ENCODE peak calls at places on chromosomes 12 and 14, in seven cellular contexts. Y, S, W, V, F, G and O are unnamed samples. For H3K4me1, the result is how much of the 10 kb centered on the place peaks cover.

GRCh38 chr12:123140675-123141614 is 9.9 kb downstream of the PITPNM2 start:
- DNase-seq in W (no peak), Y (no peak), G (no peak), F (no peak), S (no peak), V (no peak), O (no peak)

GRCh38 chr12:117100251-117100650 is 1.0 kb upstream of the TESC start:
- DNase-seq in V (no peak), F (no peak), S (no peak), Y (no peak), W (peak), G (no peak), O (no peak)

GRCh38 chr12:118164798-118165486 is 29.0 kb downstream of the PEBP1 start:
- DNase-seq in S (peak), Y (peak), V (no peak), W (peak), G (no peak), F (no peak), O (no peak)

GRCh38 chr12:29519585-29520182 is 22.2 kb upstream of the OVCH1 start:
- DNase-seq in G (no peak), S (peak), Y (peak), V (peak), F (no peak), W (peak), O (peak)

GRCh38 chr12:59040043-59040442 is 119.7 kb upstream of the LRIG3 start:
- DNase-seq in W (no peak), F (no peak), G (no peak), Y (no peak), V (no peak), S (no peak), O (no peak)

GRCh38 chr14:31057701-31058364 is 31.7 kb upstream of the STRN3 start:
- DNase-seq in V (no peak), Y (no peak), F (no peak), G (no peak), W (no peak), S (no peak), O (no peak)

GRCh38 chr12:106740813-106741212 is 33.7 kb upstream of the RIC8B start:
- DNase-seq in S (no peak), Y (no peak), G (no peak), W (no peak), F (no peak), V (no peak), O (no peak)

GRCh38 chr12:13940466-13940865 is 40.9 kb downstream of the GRIN2B start:
- DNase-seq in F (no peak), G (no peak), V (no peak), S (no peak), W (no peak), Y (no peak), O (no peak)

GRCh38 chr12:67811437-67812361 is 163.2 kb downstream of the DYRK2 start:
- DNase-seq in W (no peak), Y (no peak), S (no peak), G (no peak), F (no peak), V (no peak), O (no peak)

GRCh38 chr14:76169776-76170175 is 18.1 kb downstream of the GPATCH2L start:
- DNase-seq in S (no peak), G (no peak), Y (no peak), F (no peak), V (no peak), W (no peak), O (no peak)

GRCh38 chr12:96989916-96990315 is 82.9 kb downstream of the NEDD1 start:
- DNase-seq in F (no peak), G (no peak), V (no peak), W (no peak), Y (peak), S (peak), O (no peak)

GRCh38 chr12:71438670-71439361 is 782 bp upstream of the LGR5 start:
- DNase-seq in G (no peak), F (no peak), S (no peak), V (no peak), Y (peak), W (no peak), O (no peak)

GRCh38 chr12:108299516-108299915 is 39.6 kb downstream of the CMKLR1 start:
- DNase-seq in Y (no peak), W (no peak), S (no peak), F (no peak), G (no peak), V (no peak), O (no peak)

GRCh38 chr12:9039397-9039977 is 50.1 kb downstream of the KLRG1 start:
- DNase-seq in V (no peak), Y (peak), S (peak), F (no peak), W (peak), G (no peak), O (peak)

GRCh38 chr12:30613119-30613830 is 82.4 kb downstream of the IPO8 start:
- DNase-seq in Y (peak), V (no peak), G (no peak), F (no peak), W (no peak), S (no peak), O (no peak)

GRCh38 chr12:4270670-4271432 is 2.7 kb upstream of the CCND2 start:
- DNase-seq in W (no peak), S (peak), G (peak), Y (peak), V (no peak), F (no peak), O (no peak)

GRCh38 chr12:30796508-30796780 is 41.7 kb upstream of the CAPRIN2 start:
- DNase-seq in F (no peak), S (no peak), Y (no peak), W (peak), G (no peak), V (peak), O (no peak)

GRCh38 chr12:43210437-43211197 is 341.4 kb downstream of the ADAMTS20 start:
- DNase-seq in F (no peak), W (no peak), S (peak), G (no peak), V (no peak), Y (peak), O (no peak)

GRCh38 chr12:724194-724855 is 28.1 kb upstream of the WNK1 start:
- DNase-seq in F (no peak), W (no peak), Y (no peak), G (no peak), S (no peak), V (no peak), O (no peak)

GRCh38 chr12:132489078-132489601 is 811 bp upstream of the FBRSL1 start:
- DNase-seq in S (peak), W (no peak), G (no peak), F (no peak), Y (peak), V (peak), O (peak)

GRCh38 chr12:112381421-112381897 is 772 bp downstream of the HECTD4 start:
- DNase-seq in S (peak), G (peak), W (no peak), Y (peak), V (peak), F (no peak), O (peak)

GRCh38 chr14:62914025-62914424 is 131.2 kb downstream of the KCNH5 start:
- DNase-seq in Y (no peak), G (no peak), V (no peak), W (no peak), F (no peak), S (no peak), O (no peak)

GRCh38 chr14:68636597-68636996 is 156.3 kb downstream of the ZFP36L1 start:
- DNase-seq in F (no peak), V (no peak), W (no peak), Y (no peak), S (no peak), G (no peak), O (no peak)

GRCh38 chr12:101857043-101857558 is 20.3 kb upstream of the DRAM1 start:
- DNase-seq in V (no peak), S (no peak), F (no peak), Y (peak), W (no peak), G (no peak), O (no peak)

GRCh38 chr12:118526255-118527095 is 150.1 kb downstream of the SUDS3 start:
- DNase-seq in V (no peak), G (no peak), Y (no peak), W (no peak), S (no peak), F (no peak), O (no peak)

GRCh38 chr12:13937735-13938134 is 43.7 kb downstream of the GRIN2B start:
- DNase-seq in G (no peak), S (no peak), W (no peak), V (no peak), F (no peak), Y (no peak), O (no peak)

GRCh38 chr12:127125607-127126259 is 1141.2 kb upstream of the TMEM132C start:
- DNase-seq in V (no peak), G (no peak), F (no peak), W (peak), Y (no peak), S (peak), O (no peak)

GRCh38 chr14:90060965-90061848 is 587 bp upstream of the KCNK13 start:
- DNase-seq in G (no peak), Y (no peak), W (no peak), F (no peak), S (peak), V (no peak), O (no peak)

GRCh38 chr12:57893460-57894353 is 47.2 kb upstream of the CTDSP2 start:
- DNase-seq in Y (peak), S (no peak), F (no peak), W (no peak), G (peak), V (peak), O (no peak)

GRCh38 chr14:101024686-101025085 is 121.2 kb upstream of the RTL1 start:
- DNase-seq in S (no peak), G (no peak), F (no peak), Y (no peak), V (no peak), W (no peak), O (no peak)

GRCh38 chr12:1922075-1922709 is 3.7 kb upstream of the CACNA2D4 start:
- DNase-seq in V (no peak), Y (no peak), W (no peak), S (no peak), G (peak), F (no peak), O (no peak)

GRCh38 chr12:1592444-1593231 is 1.7 kb downstream of the FBXL14 start:
- DNase-seq in S (peak), W (no peak), F (no peak), G (no peak), V (no peak), Y (no peak), O (peak)

GRCh38 chr12:63206908-63207307 is 55.9 kb upstream of the AVPR1A start:
- DNase-seq in G (no peak), F (no peak), W (no peak), V (no peak), S (no peak), Y (no peak), O (no peak)

GRCh38 chr12:44875417-44875953 is 630 bp downstream of the NELL2 start:
- DNase-seq in W (no peak), F (no peak), G (no peak), Y (peak), S (no peak), V (no peak), O (peak)

GRCh38 chr12:10717410-10717809 is 5.7 kb downstream of the YBX3 start:
- DNase-seq in Y (peak), F (no peak), S (no peak), W (no peak), V (no peak), G (no peak), O (no peak)

DNA sequence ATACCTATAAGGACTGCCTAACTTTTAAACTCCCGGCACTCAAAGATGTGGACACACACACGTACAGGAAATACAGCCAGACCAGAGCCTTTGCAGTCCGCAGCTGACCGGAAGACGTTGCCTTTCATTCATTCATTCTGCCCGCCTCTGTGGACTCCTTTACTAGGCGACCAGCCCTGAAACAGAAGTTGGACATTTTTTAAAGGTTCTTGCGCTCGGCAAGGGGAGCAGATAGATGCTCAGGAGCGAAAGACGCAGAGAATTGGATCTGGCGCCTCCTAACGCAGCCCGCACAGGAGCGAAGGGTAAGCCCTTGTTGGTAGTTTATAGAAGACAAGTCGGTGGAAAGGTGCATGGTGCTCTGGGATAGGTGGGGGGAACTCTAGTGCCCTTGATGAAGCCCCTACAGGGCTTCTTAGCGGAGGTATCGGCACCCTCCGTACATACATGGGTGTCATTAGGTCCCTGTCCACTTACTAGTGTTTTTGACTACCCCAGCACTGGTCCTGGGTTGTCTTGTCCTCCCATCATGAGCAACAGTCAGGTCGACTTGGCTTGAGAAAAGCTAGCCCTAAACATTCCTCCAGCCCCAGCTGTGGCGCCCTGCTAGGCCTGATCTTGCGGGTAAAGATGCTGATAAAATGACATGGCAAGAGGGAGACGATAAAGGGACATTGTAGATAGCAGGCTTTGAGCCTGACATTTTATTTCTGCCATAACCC is at the start of gene KDM2B:
- DNase-seq in G (peak), V (no peak), Y (peak), W (no peak), S (peak), F (no peak), O (no peak)
- H3K4me1 ChIP-seq in G (under half), V (under half), Y (under half), W (under half), S (half or more), F (half or more), O (under half)

DNA sequence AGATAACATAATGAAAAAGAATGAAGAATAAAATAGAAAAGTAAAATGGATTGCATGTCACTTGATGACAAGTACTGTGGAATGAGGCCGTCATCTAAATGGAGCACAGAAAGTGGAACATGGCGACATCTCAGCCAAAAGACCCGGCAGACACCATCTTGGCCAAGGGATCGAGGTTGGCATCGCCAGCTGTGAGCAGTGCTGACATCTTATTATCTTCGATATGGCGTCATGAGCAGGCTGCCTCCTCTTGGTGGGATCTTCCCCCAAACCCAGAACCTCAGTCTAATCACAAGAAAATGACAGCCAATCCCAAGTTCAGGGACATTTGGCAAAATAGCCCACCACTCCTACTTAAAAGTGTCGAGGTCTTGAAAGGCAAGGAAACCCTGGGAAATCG is 15.1 kb downstream of the SERPINA5 start:
- DNase-seq in F (no peak), W (no peak), G (no peak), S (no peak), V (peak), Y (no peak), O (no peak)
- H3K4me3 ChIP-seq in F (no peak), W (no peak), G (no peak), S (no peak), V (no peak), Y (no peak), O (no peak)

GRCh38 chr12:113674302-113674701 is 202.6 kb upstream of the LHX5 start:
- DNase-seq in F (no peak), V (no peak), W (no peak), Y (no peak), S (no peak), G (no peak), O (no peak)
- H3K4me1 ChIP-seq in F (under half), V (under half), W (under half), Y (under half), S (under half), G (under half), O (under half)

DNA sequence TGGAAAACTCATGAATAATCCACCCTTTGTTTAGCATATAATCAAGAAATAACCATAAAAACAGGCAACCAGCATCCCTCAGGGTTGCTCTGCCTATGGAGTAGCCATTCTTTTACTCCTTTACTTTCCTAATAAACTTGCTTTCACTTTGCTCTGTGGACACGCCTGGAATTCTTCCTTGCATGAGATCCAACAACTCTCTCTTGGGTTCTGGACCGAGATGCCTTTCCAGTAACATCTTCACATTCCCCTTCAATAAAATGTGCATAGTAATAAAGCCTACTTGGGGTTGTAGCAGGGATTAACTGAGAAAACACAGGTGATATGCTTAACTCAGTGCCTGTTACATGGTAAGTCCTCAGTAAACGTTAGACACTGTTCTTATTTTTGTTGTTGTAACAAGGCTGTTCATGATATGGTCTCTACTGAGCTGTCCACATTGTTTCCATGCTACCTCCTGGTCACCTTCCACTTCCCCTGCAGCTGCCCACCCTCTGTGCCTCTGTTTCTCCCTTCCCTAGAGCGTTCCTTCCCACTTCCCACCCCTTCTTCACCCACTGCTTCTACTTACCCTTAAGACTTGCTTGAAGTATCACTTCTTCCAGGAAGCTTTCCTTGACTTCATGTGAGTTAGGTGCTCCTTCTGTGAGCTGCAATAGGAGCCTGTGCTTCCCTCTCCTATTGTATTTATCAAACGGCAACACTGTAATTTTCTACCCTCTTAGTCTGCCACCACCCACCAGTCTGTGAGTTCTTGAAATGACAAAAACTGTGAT is 286.6 kb upstream of the AMIGO2 start:
- DNase-seq in G (no peak), S (no peak), F (no peak), V (no peak), Y (no peak), W (no peak), O (no peak)
- H3K4me3 ChIP-seq in G (no peak), S (peak), F (no peak), V (no peak), Y (no peak), W (no peak), O (no peak)

DNA sequence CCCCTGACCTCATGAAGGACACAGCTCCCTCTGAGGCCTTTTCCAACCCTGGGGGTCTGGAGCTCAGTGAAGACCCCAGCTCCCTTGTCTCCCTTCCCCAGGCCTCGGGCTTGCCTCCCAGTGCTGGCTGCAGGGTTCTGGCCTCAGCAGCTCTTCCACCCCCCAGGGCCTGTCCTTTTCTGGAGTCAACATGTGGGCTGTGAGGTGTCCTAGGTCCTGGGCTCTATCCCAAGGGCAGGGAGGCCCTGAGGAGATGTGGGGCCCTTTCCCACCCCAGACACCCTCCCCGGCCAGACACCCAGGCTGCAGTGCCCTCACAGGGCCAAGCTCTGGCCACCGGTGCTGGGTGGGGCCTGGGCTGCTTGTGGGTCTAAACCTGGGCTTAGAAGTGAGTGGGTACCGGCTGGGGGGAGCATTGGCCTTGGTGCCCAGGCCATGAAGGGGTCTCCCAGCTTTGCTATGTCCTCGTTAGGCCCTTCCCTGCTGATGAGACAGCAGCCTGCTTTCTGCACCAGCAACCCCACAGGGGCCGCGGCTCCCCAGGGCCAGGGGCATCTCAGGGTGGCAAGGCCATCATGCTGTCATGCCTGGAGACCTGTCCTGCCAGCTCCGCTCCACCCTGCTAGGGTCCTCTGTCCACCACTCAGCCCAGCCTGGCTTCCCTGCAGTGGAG is 2.7 kb upstream of the CRIP2 start:
- DNase-seq in G (no peak), W (no peak), V (no peak), S (no peak), F (no peak), Y (no peak), O (no peak)
- H3K4me1 ChIP-seq in G (under half), W (under half), V (under half), S (under half), F (half or more), Y (under half), O (under half)